ENCODE peak calls at places on chromosomes 7 and 10, in four cellular contexts. G, J, P and S are unnamed samples.

GRCh38 chr7:105205592-105206211 is 183.0 kb downstream of the SRPK2 start:
- DNase-seq in J (no peak), G (peak; percentile 14), P (no peak), S (no peak)

GRCh38 chr10:83012866-83013265 is 1126.4 kb upstream of the GHITM start:
- DNase-seq in P (no peak), J (no peak), G (no peak), S (peak; percentile 11)

GRCh38 chr10:20443094-20443493 is 454.0 kb downstream of the NEBL start:
- DNase-seq in P (no peak), J (no peak), G (no peak), S (no peak)

GRCh38 chr7:120207037-120207436 is 65.9 kb upstream of the KCND2 start:
- DNase-seq in J (no peak), G (no peak), P (no peak), S (no peak)

GRCh38 chr10:93026072-93026471 is 34.5 kb upstream of the CYP26C1 start:
- DNase-seq in J (no peak), P (no peak), G (no peak), S (no peak)

GRCh38 chr10:50798297-50798696 is 58.6 kb downstream of the ASAH2B start:
- DNase-seq in J (peak; percentile 34), G (no peak), P (no peak), S (no peak)

GRCh38 chr10:86688398-86688921 is 20.1 kb downstream of the LDB3 start:
- DNase-seq in P (no peak), G (peak; percentile 44), J (peak; percentile 65), S (no peak)

GRCh38 chr10:65017523-65017922 is 1496.3 kb downstream of the REEP3 start:
- DNase-seq in G (no peak), J (no peak), P (no peak), S (no peak)

GRCh38 chr7:33671521-33672262 is 233.6 kb upstream of the BMPER start:
- DNase-seq in J (no peak), P (no peak), G (no peak), S (no peak)

GRCh38 chr7:24931787-24932186 is 48.2 kb downstream of the OSBPL3 start:
- DNase-seq in P (no peak), G (no peak), J (no peak), S (no peak)

GRCh38 chr10:78129211-78129610 is 95.5 kb downstream of the RPS24 start:
- DNase-seq in P (no peak), J (no peak), G (no peak), S (no peak)

GRCh38 chr7:139541600-139542307 is 18.3 kb downstream of the CLEC2L start:
- DNase-seq in J (no peak), G (no peak), P (no peak), S (no peak)

GRCh38 chr10:102409604-102410426 is 8.8 kb downstream of the PSD start:
- DNase-seq in J (no peak), P (no peak), G (no peak), S (no peak)

GRCh38 chr10:43221419-43222293 is 45.2 kb downstream of the RASGEF1A start:
- DNase-seq in P (no peak), J (peak; percentile 37), G (no peak), S (no peak)

GRCh38 chr7:151088019-151088855 is 2.0 kb downstream of the AGAP3 start:
- DNase-seq in P (no peak), G (no peak), J (peak; percentile 23), S (no peak)

GRCh38 chr10:132876967-132877366 is 65.4 kb downstream of the CFAP46 start:
- DNase-seq in J (no peak), G (no peak), P (no peak), S (no peak)

GRCh38 chr10:1625731-1626130 is 111.6 kb downstream of the ADARB2 start:
- DNase-seq in G (no peak), P (no peak), J (no peak), S (no peak)

GRCh38 chr10:73239908-73240307 is 7.1 kb downstream of the DNAJC9 start:
- DNase-seq in J (no peak), G (no peak), P (no peak), S (no peak)

GRCh38 chr10:122786269-122786668 is 59.4 kb downstream of the CUZD1 start:
- DNase-seq in G (no peak), P (no peak), J (no peak), S (peak; percentile 6)

GRCh38 chr7:151304856-151305255 is 36.8 kb upstream of the NUB1 start:
- DNase-seq in G (no peak), J (no peak), P (no peak), S (no peak)